ENCODE peak calls at places on chromosomes 4 and X, in six cellular contexts. H is heart left ventricle, O is GM23338, Z is HCT116, X is left lung, I is HepG2. Y is an unnamed sample. For H3K4me1, the result is how much of the 10 kb centered on the place peaks cover.

GRCh38 chr4:7367361-7367760 is 67.4 kb downstream of the PSAPL1 start:
- DNase-seq in I (no peak), O (no peak), Z (no peak), X (peak), H (peak), Y (no peak)

GRCh38 chr4:94454405-94454804 is 2.7 kb downstream of the PDLIM5 start:
- DNase-seq in I (no peak), X (no peak), O (no peak), H (no peak), Z (no peak), Y (no peak)

GRCh38 chr4:7652451-7652871 is 217.7 kb upstream of the PSAPL1 start:
- DNase-seq in I (no peak), H (no peak), X (no peak), O (no peak), Z (no peak), Y (no peak)

GRCh38 chr4:127708985-127709384 is 21.2 kb upstream of the SLC25A31 start:
- DNase-seq in I (peak), Z (peak), X (no peak), H (no peak), O (peak), Y (no peak)

GRCh38 chr4:70515342-70516245 is 2.8 kb upstream of the AMTN start:
- DNase-seq in I (no peak), H (no peak), Z (no peak), O (no peak), X (no peak), Y (no peak)

GRCh38 chr4:8304827-8305695 is 35.5 kb downstream of the HTRA3 start:
- DNase-seq in X (peak), I (no peak), H (peak), O (no peak), Z (no peak), Y (no peak)

GRCh38 chr4:83320548-83320947 is 14.1 kb downstream of the HPSE start:
- DNase-seq in O (no peak), H (peak), X (peak), Z (no peak), I (no peak), Y (peak)

GRCh38 chr4:21012851-21013331 is 312.6 kb downstream of the PACRGL start:
- DNase-seq in X (no peak), H (no peak), O (no peak), Z (no peak), I (no peak), Y (no peak)

GRCh38 chrX:9562851-9563250 is 98.0 kb downstream of the TBL1X start:
- DNase-seq in I (peak), H (no peak), Z (no peak), O (no peak), X (no peak), Y (no peak)

GRCh38 chr4:123838426-123838825 is 441.8 kb downstream of the SPRY1 start:
- DNase-seq in O (no peak), H (no peak), I (no peak), Z (no peak), X (no peak), Y (no peak)

GRCh38 chrX:68536884-68537283 is 38.0 kb downstream of the YIPF6 start:
- DNase-seq in X (no peak), O (peak), Z (no peak), I (no peak), H (no peak), Y (no peak)

GRCh38 chrX:143664302-143664701 is 28.4 kb upstream of the SLITRK4 start:
- DNase-seq in H (no peak), Z (no peak), I (no peak), O (peak), X (no peak), Y (no peak)

GRCh38 chr4:66736593-66736992 is 808.7 kb downstream of the CENPC start:
- DNase-seq in Z (no peak), O (no peak), H (no peak), X (no peak), I (peak), Y (no peak)

GRCh38 chr4:41597494-41597893 is 59.5 kb downstream of the LIMCH1 start:
- DNase-seq in O (no peak), X (no peak), Z (no peak), I (no peak), H (no peak), Y (no peak)

GRCh38 chrX:63503541-63503940 is 152.4 kb upstream of the SPIN4 start:
- DNase-seq in H (no peak), O (peak), Z (no peak), X (no peak), I (no peak), Y (no peak)

GRCh38 chr4:77861500-77861899 is 1.1 kb upstream of the MRPL1 start:
- DNase-seq in O (peak), I (peak), Z (no peak), X (no peak), H (no peak), Y (no peak)

GRCh38 chr4:38396845-38397547 is 267.0 kb upstream of the KLF3 start:
- DNase-seq in Z (no peak), I (no peak), H (no peak), X (no peak), O (peak), Y (no peak)

GRCh38 chr4:4519296-4519898 is 22.5 kb downstream of the STX18 start:
- DNase-seq in I (no peak), X (no peak), H (no peak), Z (peak), O (peak), Y (no peak)

GRCh38 chr4:18464160-18464559 is 442.6 kb upstream of the LCORL start:
- DNase-seq in H (no peak), X (no peak), I (no peak), O (no peak), Z (no peak), Y (no peak)

GRCh38 chrX:151711787-151712186 is 4.0 kb upstream of the FATE1 start:
- DNase-seq in X (no peak), H (no peak), Z (no peak), O (peak), I (no peak), Y (no peak)

GRCh38 chr4:119209586-119209985 is 2.9 kb upstream of the USP53 start:
- DNase-seq in I (no peak), Z (peak), O (no peak), H (no peak), X (no peak), Y (no peak)

GRCh38 chrX:19869195-19869594 is 18.2 kb downstream of the SH3KBP1 start:
- DNase-seq in I (no peak), Z (no peak), O (no peak), H (no peak), X (no peak), Y (no peak)

GRCh38 chr4:83013420-83013867 is 2.8 kb upstream of the LIN54 start:
- DNase-seq in O (no peak), I (no peak), Z (no peak), H (no peak), X (no peak), Y (no peak)

GRCh38 chr4:152972821-152973613 is 36.9 kb downstream of the FHDC1 start:
- DNase-seq in I (no peak), X (peak), H (no peak), Z (no peak), O (no peak), Y (no peak)

GRCh38 chr4:109708990-109709389 is 5.7 kb upstream of the CASP6 start:
- DNase-seq in O (no peak), H (no peak), Z (no peak), X (no peak), I (no peak), Y (no peak)

GRCh38 chrX:12975670-12975965 is 708 bp downstream of the TMSB4X start:
- DNase-seq in O (no peak), I (no peak), X (peak), H (peak), Z (no peak), Y (peak)

GRCh38 chr4:74152841-74153240 is 5.1 kb upstream of the MTHFD2L start:
- DNase-seq in Z (no peak), H (no peak), I (no peak), O (no peak), X (no peak), Y (no peak)

GRCh38 chr4:182507808-182508207 is 264.6 kb downstream of the TENM3 start:
- DNase-seq in Z (no peak), O (peak), I (no peak), H (no peak), X (no peak), Y (no peak)

GRCh38 chr4:113969935-113970334 is 9.5 kb downstream of the ARSJ start:
- DNase-seq in X (no peak), H (no peak), Z (no peak), O (no peak), I (no peak), Y (no peak)

GRCh38 chr4:128310266-128310697 is 22.7 kb upstream of the PGRMC2 start:
- DNase-seq in I (peak), Z (no peak), H (no peak), X (no peak), O (peak), Y (peak)

GRCh38 chr4:144709159-144709558 is 63.2 kb downstream of the HHIP start:
- DNase-seq in X (no peak), Z (peak), I (no peak), H (no peak), O (peak), Y (no peak)

GRCh38 chrX:115232933-115233496 is 881 bp downstream of the LRCH2 start:
- DNase-seq in H (no peak), I (no peak), Z (no peak), X (no peak), O (no peak), Y (no peak)

GRCh38 chrX:140274761-140275525 is 229.9 kb downstream of the SOX3 start:
- DNase-seq in O (peak), I (no peak), X (no peak), H (no peak), Z (no peak), Y (no peak)

GRCh38 chr4:121696641-121697461 is at the start of gene ANXA5:
- DNase-seq in X (peak), Z (peak), H (peak), O (peak), I (peak), Y (peak)

GRCh38 chr4:185134176-185134869 is 8.7 kb upstream of the SLC25A4 start:
- DNase-seq in X (no peak), O (peak), I (peak), Z (peak), H (no peak), Y (no peak)

GRCh38 chrX:101419489-101419888 is 11.5 kb downstream of the HNRNPH2 start:
- DNase-seq in I (no peak), X (no peak), O (no peak), Z (no peak), H (no peak), Y (no peak)

GRCh38 chr4:135575041-135575440 is 1373.5 kb upstream of the PABPC4L start:
- DNase-seq in X (no peak), O (no peak), H (no peak), I (no peak), Z (no peak), Y (no peak)

GRCh38 chr4:110106946-110107325 is 91.5 kb downstream of the ELOVL6 start:
- DNase-seq in H (no peak), Z (no peak), X (no peak), O (peak), I (peak), Y (no peak)

GRCh38 chr4:109462802-109463201 is 29.2 kb downstream of the SEC24B start:
- DNase-seq in H (no peak), I (no peak), Z (no peak), X (no peak), O (no peak), Y (no peak)

GRCh38 chr4:26424838-26425237 is 65.4 kb downstream of the CCKAR start:
- DNase-seq in Z (no peak), I (no peak), H (no peak), X (no peak), O (no peak), Y (no peak)
- TF ChIP-seq CTCF in Z (peak), I (no peak), H (no peak), X (no peak), O (peak), Y (no peak)

GRCh38 chr4:68344785-68345184 is 5.1 kb downstream of the YTHDC1 start:
- DNase-seq in I (no peak), H (no peak), X (no peak), Z (no peak), O (no peak), Y (no peak)
- H3K4me1 ChIP-seq in I (under half), H (under half), X (under half), Z (under half), O (half or more), Y (half or more)

DNA sequence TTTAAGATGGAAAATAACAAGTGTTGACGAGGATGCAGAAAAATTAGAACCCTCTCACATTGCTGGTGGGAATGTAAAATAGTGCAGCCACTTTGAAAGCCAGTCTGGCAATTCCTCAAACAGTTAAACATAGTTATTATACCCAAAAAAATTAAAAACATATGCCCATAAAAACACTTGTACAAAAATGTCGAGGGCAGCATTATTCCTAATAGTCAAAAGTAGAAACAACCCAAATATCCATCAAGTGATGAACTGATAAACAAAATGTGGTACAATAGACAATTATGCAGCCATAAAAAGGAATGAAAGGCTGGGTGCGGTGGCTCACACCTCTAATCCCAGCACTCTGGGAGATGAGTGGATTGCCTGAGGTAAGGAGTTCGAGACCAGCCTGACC is 6.3 kb downstream of the IDS start:
- DNase-seq in Z (no peak), O (no peak), H (no peak), I (no peak), X (no peak), Y (no peak)
- TF ChIP-seq CTCF in Z (no peak), O (no peak), H (no peak), I (no peak), X (no peak), Y (no peak)

GRCh38 chr4:108052511-108052910 is 62.8 kb downstream of the HADH start:
- DNase-seq in H (no peak), I (no peak), O (no peak), Z (no peak), X (no peak), Y (no peak)
- H3K4me1 ChIP-seq in H (under half), I (under half), O (under half), Z (under half), X (under half), Y (under half)

Y was measured in left ventricle myocardium inferior.